ENCODE peak calls at places on chromosome 12, in four cellular contexts. J is stimulated activated CD4-positive, alpha-beta T cell treated with anti-CD3 and anti-CD28 coated beads, Interleukin-2, amount 100 ng/mL, for 4 hours; W is GOT3; Z is ACHN. Q is an unnamed sample.

GRCh38 chr12:119808441-119808840 is 68.7 kb downstream of the CIT start:
- DNase-seq in J (no peak), W (no peak), Z (no peak), Q (no peak)

GRCh38 chr12:7101047-7101693 is 7.8 kb downstream of the C1RL start:
- DNase-seq in J (no peak), W (no peak), Z (no peak), Q (no peak)

GRCh38 chr12:56119361-56119796 is 1.3 kb downstream of the ZC3H10 start:
- DNase-seq in J (peak; percentile 51), W (no peak), Z (peak; percentile 96), Q (peak; percentile 90)

GRCh38 chr12:64633940-64634337 is 23.6 kb downstream of the RASSF3 start:
- DNase-seq in J (no peak), W (no peak), Z (peak; percentile 81), Q (no peak)

GRCh38 chr12:75877588-75878381 is 153.8 kb downstream of the PHLDA1 start:
- DNase-seq in J (no peak), W (no peak), Z (no peak), Q (no peak)

GRCh38 chr12:52210925-52211650 is 19.3 kb upstream of the KRT80 start:
- DNase-seq in J (no peak), W (no peak), Z (no peak), Q (no peak)

GRCh38 chr12:56338643-56339422 is at the start of gene IL23A:
- DNase-seq in J (peak; percentile 89), W (no peak), Z (no peak), Q (no peak)

GRCh38 chr12:106696861-106697417 is 77.5 kb upstream of the RIC8B start:
- DNase-seq in J (no peak), W (no peak), Z (no peak), Q (no peak)

GRCh38 chr12:29066061-29066588 is 83.0 kb upstream of the FAR2 start:
- DNase-seq in J (no peak), W (no peak), Z (no peak), Q (no peak)

GRCh38 chr12:42673535-42673934 is 84.0 kb upstream of the PRICKLE1 start:
- DNase-seq in J (no peak), W (no peak), Z (no peak), Q (no peak)

GRCh38 chr12:104615048-104615561 is 158.4 kb downstream of the CHST11 start:
- DNase-seq in J (no peak), W (no peak), Z (no peak), Q (no peak)

GRCh38 chr12:57240069-57240921 is 10.7 kb downstream of the STAC3 start:
- DNase-seq in J (peak; percentile 87), W (no peak), Z (peak; percentile 65), Q (no peak)

GRCh38 chr12:103855036-103855712 is 14.1 kb upstream of the NT5DC3 start:
- DNase-seq in J (no peak), W (no peak), Z (no peak), Q (peak; percentile 30)

GRCh38 chr12:100154472-100155247 is 12.0 kb upstream of the BLTP3B start:
- DNase-seq in J (peak; percentile 54), W (no peak), Z (peak; percentile 82), Q (no peak)

GRCh38 chr12:65364021-65364420 is 85.5 kb downstream of the MSRB3 start:
- DNase-seq in J (no peak), W (no peak), Z (no peak), Q (no peak)

GRCh38 chr12:90908465-90908864 is 46.5 kb downstream of the CCER1 start:
- DNase-seq in J (no peak), W (no peak), Z (no peak), Q (no peak)

GRCh38 chr12:78278706-78279105 is 448.0 kb downstream of the NAV3 start:
- DNase-seq in J (no peak), W (no peak), Z (no peak), Q (no peak)

GRCh38 chr12:106415134-106415533 is 57.6 kb downstream of the POLR3B start:
- DNase-seq in J (no peak), W (no peak), Z (peak; percentile 81), Q (no peak)

GRCh38 chr12:7158866-7159600 is 28.9 kb downstream of the CLSTN3 start:
- DNase-seq in J (no peak), W (no peak), Z (no peak), Q (no peak)

GRCh38 chr12:108468149-108468968 is 46.7 kb upstream of the FICD start:
- DNase-seq in J (no peak), W (no peak), Z (peak; percentile 72), Q (no peak)

GRCh38 chr12:101855364-101855884 is 22.0 kb upstream of the DRAM1 start:
- DNase-seq in J (no peak), W (no peak), Z (no peak), Q (no peak)

GRCh38 chr12:1367731-1368285 is 226.6 kb downstream of the FBXL14 start:
- DNase-seq in J (no peak), W (no peak), Z (no peak), Q (no peak)

GRCh38 chr12:2336409-2336829 is 283.6 kb downstream of the CACNA1C start:
- DNase-seq in J (no peak), W (no peak), Z (peak; percentile 94), Q (peak; percentile 85)

GRCh38 chr12:78793982-78794381 is 70.6 kb upstream of the SYT1 start:
- DNase-seq in J (no peak), W (no peak), Z (no peak), Q (no peak)

GRCh38 chr12:8589679-8590078 is 23.0 kb downstream of the AICDA start:
- DNase-seq in J (no peak), W (no peak), Z (no peak), Q (no peak)

GRCh38 chr12:9064201-9064814 is 51.4 kb downstream of the A2M start:
- DNase-seq in J (peak; percentile 45), W (no peak), Z (peak; percentile 71), Q (no peak)

GRCh38 chr12:109153711-109154434 is 37.5 kb downstream of the ACACB start:
- DNase-seq in J (no peak), W (no peak), Z (no peak), Q (no peak)

GRCh38 chr12:57461326-57461903 is 1.8 kb downstream of the GLI1 start:
- DNase-seq in J (peak; percentile 18), W (no peak), Z (peak; percentile 84), Q (no peak)

GRCh38 chr12:89695100-89695499 is 13.5 kb downstream of the ATP2B1 start:
- DNase-seq in J (no peak), W (no peak), Z (peak; percentile 50), Q (peak; percentile 11)